ENCODE peak calls at places on chromosomes 11 and 22, in four cellular contexts. U is H1, S is K562, I is GM12878. R is an unnamed sample.

GRCh38 chr11:76861490-76861953 is 804 bp downstream of the ACER3 start:
- DNase-seq in U (peak), S (no peak), I (no peak), R (no peak)

GRCh38 chr11:2128102-2128511 is 11.1 kb downstream of the IGF2 start:
- DNase-seq in U (no peak), S (no peak), I (no peak), R (no peak)

GRCh38 chr11:119016216-119017009 is 1.7 kb downstream of the RPS25 start:
- DNase-seq in U (no peak), S (no peak), I (no peak), R (no peak)

GRCh38 chr11:653837-654236 is 16.8 kb downstream of the DRD4 start:
- DNase-seq in U (no peak), S (no peak), I (no peak), R (no peak)

GRCh38 chr11:101960231-101960630 is 43.9 kb upstream of the ANGPTL5 start:
- DNase-seq in U (no peak), S (no peak), I (no peak), R (no peak)

GRCh38 chr11:3995949-3996554 is 98.5 kb upstream of the RRM1 start:
- DNase-seq in U (no peak), S (no peak), I (no peak), R (no peak)

GRCh38 chr11:103842795-103843194 is 193.6 kb upstream of the DDI1 start:
- DNase-seq in U (no peak), S (no peak), I (no peak), R (no peak)

GRCh38 chr11:65340226-65340625 is 6.6 kb downstream of the DPF2 start:
- DNase-seq in U (no peak), S (no peak), I (no peak), R (no peak)

GRCh38 chr11:117995472-117995871 is 9.3 kb downstream of the IL10RA start:
- DNase-seq in U (no peak), S (no peak), I (no peak), R (no peak)

GRCh38 chr22:36166518-36167220 is 6.1 kb upstream of the APOL3 start:
- DNase-seq in U (no peak), S (no peak), I (no peak), R (no peak)
- TF ChIP-seq CBX5 in U (no peak), S (no peak), I (no peak), R (no peak)

GRCh38 chr11:63763506-63764200 is 4.9 kb downstream of the ZFTA start:
- DNase-seq in U (peak), S (no peak), I (no peak), R (no peak)

GRCh38 chr11:63762662-63763505 is 5.7 kb downstream of the ZFTA start:
- DNase-seq in U (peak), S (no peak), I (no peak), R (no peak)

GRCh38 chr11:63765688-63766241 is 2.8 kb downstream of the ZFTA start:
- DNase-seq in U (no peak), S (no peak), I (no peak), R (no peak)

GRCh38 chr11:63764712-63765631 is 3.6 kb downstream of the ZFTA start:
- DNase-seq in U (peak), S (no peak), I (no peak), R (peak)

GRCh38 chr11:63764201-63764711 is 4.3 kb downstream of the ZFTA start:
- DNase-seq in U (no peak), S (no peak), I (no peak), R (no peak)
- TF ChIP-seq CBX5 in U (no peak), S (no peak), I (no peak), R (no peak)

GRCh38 chr22:17120711-17121234 is 387 bp downstream of the TMEM121B start:
- DNase-seq in U (peak), S (peak), I (no peak), R (no peak)
- TF ChIP-seq CBX5 in U (no peak), S (no peak), I (no peak), R (no peak)

DNA sequence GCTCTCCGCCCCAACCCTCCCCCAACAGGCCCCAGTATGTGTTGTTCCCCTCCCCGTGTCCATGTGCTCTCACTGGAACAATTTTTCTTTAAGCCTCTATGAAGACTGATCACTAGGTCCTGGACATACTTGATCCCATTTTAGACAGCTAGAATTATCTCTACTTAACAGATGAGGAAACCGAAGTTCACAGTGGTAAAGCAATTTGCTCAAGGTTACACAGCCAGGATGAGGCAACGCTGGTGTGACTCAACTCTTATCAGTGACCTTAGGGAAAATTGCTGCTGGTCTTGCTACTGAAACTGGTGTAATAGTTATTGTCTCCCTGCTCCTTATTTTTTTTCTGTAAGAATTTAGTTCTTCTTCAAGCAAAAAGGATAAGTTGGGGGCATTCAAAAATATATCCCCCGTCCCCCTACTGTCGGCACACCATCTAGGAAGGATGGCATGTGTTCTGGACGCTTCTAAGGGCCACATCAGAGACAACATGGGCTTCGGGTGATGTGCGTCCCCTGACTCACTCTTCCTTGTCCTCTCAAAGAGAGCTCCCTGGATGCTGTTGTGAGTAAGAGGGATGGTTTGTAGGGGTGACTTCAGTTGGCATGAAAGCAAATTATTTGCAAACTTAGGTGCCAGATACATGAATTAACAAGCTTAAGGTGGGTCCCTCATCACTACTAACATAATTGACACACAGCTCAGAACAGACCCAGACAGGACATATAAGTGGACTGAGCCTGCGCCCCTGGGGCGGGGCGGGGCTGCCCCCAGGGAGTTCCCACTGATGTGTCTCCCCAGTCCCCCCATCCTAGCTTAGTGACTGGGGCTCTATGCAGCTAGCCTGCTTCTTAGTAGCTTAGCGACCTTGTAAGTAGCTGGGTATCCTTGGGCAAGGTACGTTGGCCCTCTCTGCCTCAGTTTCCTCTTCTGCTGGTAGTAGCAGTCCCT is 23.6 kb upstream of the ALX4 start:
- DNase-seq in U (no peak), S (peak), I (no peak), R (peak)
- TF ChIP-seq CBX5 in U (no peak), S (no peak), I (no peak), R (no peak)

GRCh38 chr11:113435190-113435968 is 39.8 kb downstream of the DRD2 start:
- DNase-seq in U (no peak), S (no peak), I (no peak), R (no peak)
- TF ChIP-seq CBX5 in U (no peak), S (no peak), I (no peak), R (no peak)

DNA sequence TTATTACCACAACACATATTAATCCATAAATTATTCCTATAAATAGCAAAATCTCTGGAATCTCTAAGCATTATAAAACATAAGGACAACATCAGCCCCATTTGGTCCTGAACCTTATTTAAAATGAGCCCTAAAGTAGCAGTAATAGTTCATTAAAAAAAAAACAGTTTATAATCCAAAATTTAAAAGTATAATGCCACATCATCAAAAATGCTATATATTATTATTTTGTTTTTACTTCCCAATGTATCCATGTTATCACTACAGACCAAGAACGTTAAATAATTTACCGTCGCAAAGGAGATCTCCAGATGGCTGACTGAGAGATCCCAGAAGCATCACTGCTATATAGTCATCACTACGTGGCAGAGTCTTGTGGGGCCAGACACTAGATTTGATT is 19.6 kb downstream of the GUCY1A2 start:
- DNase-seq in U (no peak), S (no peak), I (no peak), R (no peak)
- TF ChIP-seq CBX5 in U (no peak), S (no peak), I (no peak), R (no peak)

GRCh38 chr11:27300974-27301373 is 62.0 kb downstream of the CCDC34 start:
- DNase-seq in U (no peak), S (no peak), I (no peak), R (no peak)
- TF ChIP-seq CBX5 in U (no peak), S (no peak), I (no peak), R (no peak)

DNA sequence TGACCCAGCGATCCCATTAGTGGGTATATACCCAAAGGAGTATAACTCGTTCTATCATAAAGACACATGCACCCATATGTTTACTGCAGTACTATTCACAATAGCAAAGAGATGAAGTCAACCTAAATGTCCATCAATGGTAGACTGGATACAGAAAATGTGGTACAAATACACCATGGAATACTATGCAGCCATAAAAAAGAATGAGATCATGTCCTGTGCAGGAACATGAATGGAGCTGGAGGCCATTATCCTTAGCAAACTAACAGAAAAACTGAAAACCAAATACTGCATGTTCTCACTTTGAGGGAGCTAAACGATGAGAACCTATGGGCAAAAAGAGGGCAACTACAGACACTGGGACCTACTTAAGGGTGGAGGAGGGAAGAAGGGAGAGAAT is 146.8 kb downstream of the SBF2 start:
- DNase-seq in U (no peak), S (no peak), I (no peak), R (no peak)
- TF ChIP-seq CBX5 in U (no peak), S (no peak), I (no peak), R (no peak)

DNA sequence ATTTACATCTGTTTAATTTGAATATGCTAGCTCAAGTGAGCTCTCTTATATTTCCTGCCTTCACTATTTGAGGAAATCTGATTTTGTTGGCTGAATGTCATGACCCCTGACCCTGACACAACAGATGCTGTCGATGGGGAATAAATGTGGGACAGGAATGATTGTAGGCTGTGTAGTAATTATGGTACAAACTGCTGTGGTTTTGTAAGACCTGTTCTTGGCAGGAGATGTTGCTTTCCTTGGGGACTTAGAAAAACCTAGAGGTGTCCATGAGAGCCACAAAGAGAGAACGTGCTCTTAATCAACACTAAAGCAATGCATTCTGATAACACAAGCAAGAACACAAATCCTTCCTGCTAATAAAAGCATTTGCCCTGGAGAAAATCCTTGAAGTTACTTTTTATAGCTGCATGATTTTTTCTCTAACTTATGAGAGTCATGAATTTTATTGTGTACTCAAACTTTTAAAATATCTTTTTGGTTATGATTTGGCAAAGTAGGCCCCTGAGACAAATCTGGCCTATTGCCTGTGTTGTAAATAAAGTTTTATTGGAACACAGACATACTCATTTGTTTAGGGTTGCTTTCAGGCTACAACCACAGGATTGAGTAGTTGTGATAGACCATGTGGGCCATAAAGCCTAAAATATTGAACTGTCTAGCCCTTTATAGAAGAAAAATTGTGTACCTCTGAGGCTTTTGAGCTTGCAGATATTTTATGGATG is 90.2 kb downstream of the DDX10 start:
- DNase-seq in U (no peak), S (no peak), I (no peak), R (no peak)
- TF ChIP-seq CBX5 in U (no peak), S (no peak), I (no peak), R (no peak)